ENCODE peak calls at places on chromosome 2, in seven cellular contexts. W, G, P, U, D, N and E are unnamed samples.

GRCh38 chr2:232325324-232326273 is 53.0 kb upstream of the ALPP start:
- DNase-seq in N (peak), W (peak), U (no peak), D (peak), G (peak), P (peak), E (no peak)

GRCh38 chr2:203811491-203812221 is 55.9 kb upstream of the CTLA4 start:
- DNase-seq in D (no peak), U (no peak), P (peak), N (peak), W (no peak), G (no peak), E (peak)

GRCh38 chr2:64785245-64785644 is 131.5 kb upstream of the SERTAD2 start:
- DNase-seq in U (no peak), D (no peak), P (no peak), N (no peak), W (no peak), G (no peak), E (no peak)

GRCh38 chr2:111168528-111168929 is 47.8 kb downstream of the BCL2L11 start:
- DNase-seq in D (no peak), N (no peak), W (peak), P (no peak), G (peak), U (no peak), E (no peak)

GRCh38 chr2:29189052-29189451 is 73.8 kb downstream of the CLIP4 start:
- DNase-seq in N (no peak), G (no peak), U (no peak), D (peak), W (no peak), P (no peak), E (no peak)

GRCh38 chr2:237192881-237193280 is 107.2 kb downstream of the COPS8 start:
- DNase-seq in P (no peak), U (no peak), G (no peak), D (no peak), N (no peak), W (no peak), E (no peak)

GRCh38 chr2:231460073-231460861 is 4.0 kb downstream of the NCL start:
- DNase-seq in G (no peak), N (no peak), U (no peak), W (no peak), P (no peak), D (no peak), E (no peak)

GRCh38 chr2:114949228-114949804 is 506.9 kb downstream of the DPP10 start:
- DNase-seq in U (no peak), G (no peak), P (no peak), D (no peak), N (no peak), W (no peak), E (no peak)

GRCh38 chr2:56448999-56449431 is 265.2 kb downstream of the CCDC85A start:
- DNase-seq in W (peak), G (no peak), D (no peak), U (no peak), P (no peak), N (no peak), E (no peak)